ENCODE peak calls at places on chromosomes 16 and 17, in seven cellular contexts. T, J, G, S, Q, Y and M are unnamed samples.

GRCh38 chr17:8145811-8146210 is 6.4 kb downstream of the PER1 start:
- DNase-seq in G (no peak), Q (no peak), T (no peak), J (no peak), S (no peak), Y (no peak), M (no peak)

GRCh38 chr17:50272246-50272645 is 2.0 kb upstream of the TMEM92 start:
- DNase-seq in T (no peak), G (peak), Y (peak), J (no peak), S (no peak), Q (no peak), M (no peak)

GRCh38 chr17:61880589-61881102 is 17.3 kb upstream of the BRIP1 start:
- DNase-seq in Y (no peak), T (no peak), Q (no peak), J (no peak), S (no peak), G (no peak), M (no peak)

GRCh38 chr17:39614545-39615157 is 6.9 kb upstream of the NEUROD2 start:
- DNase-seq in S (no peak), Q (no peak), J (no peak), G (no peak), Y (no peak), T (no peak), M (no peak)

GRCh38 chr16:50006954-50007353 is 18.1 kb upstream of the CNEP1R1 start:
- DNase-seq in Y (no peak), Q (no peak), T (no peak), S (no peak), J (no peak), G (no peak), M (no peak)

GRCh38 chr16:54930034-54930938 is at the start of gene IRX5:
- DNase-seq in G (peak), Y (peak), J (peak), T (peak), Q (peak), S (peak), M (peak)

GRCh38 chr16:86632206-86632605 is 53.9 kb downstream of the FOXL1 start:
- DNase-seq in Y (no peak), S (no peak), T (no peak), Q (no peak), G (no peak), J (peak), M (no peak)

GRCh38 chr17:48587276-48588073 is 2.6 kb downstream of the HOXB3 start:
- DNase-seq in G (no peak), S (no peak), J (no peak), Q (no peak), Y (no peak), T (peak), M (no peak)

GRCh38 chr17:1627219-1627986 is 1.2 kb downstream of the SLC43A2 start:
- DNase-seq in Q (no peak), T (peak), S (peak), Y (no peak), J (no peak), G (peak), M (no peak)

GRCh38 chr16:72856797-72857196 is 191.1 kb downstream of the ZFHX3 start:
- DNase-seq in G (peak), S (peak), T (no peak), J (peak), Y (peak), Q (no peak), M (peak)

GRCh38 chr16:2042171-2042570 is 5.5 kb downstream of the NTHL1 start:
- DNase-seq in G (no peak), T (no peak), J (no peak), Y (no peak), S (no peak), Q (no peak), M (no peak)

GRCh38 chr16:21326459-21326858 is 48.4 kb upstream of the CRYM start:
- DNase-seq in Q (no peak), S (no peak), T (no peak), G (no peak), Y (no peak), J (no peak), M (no peak)

DNA sequence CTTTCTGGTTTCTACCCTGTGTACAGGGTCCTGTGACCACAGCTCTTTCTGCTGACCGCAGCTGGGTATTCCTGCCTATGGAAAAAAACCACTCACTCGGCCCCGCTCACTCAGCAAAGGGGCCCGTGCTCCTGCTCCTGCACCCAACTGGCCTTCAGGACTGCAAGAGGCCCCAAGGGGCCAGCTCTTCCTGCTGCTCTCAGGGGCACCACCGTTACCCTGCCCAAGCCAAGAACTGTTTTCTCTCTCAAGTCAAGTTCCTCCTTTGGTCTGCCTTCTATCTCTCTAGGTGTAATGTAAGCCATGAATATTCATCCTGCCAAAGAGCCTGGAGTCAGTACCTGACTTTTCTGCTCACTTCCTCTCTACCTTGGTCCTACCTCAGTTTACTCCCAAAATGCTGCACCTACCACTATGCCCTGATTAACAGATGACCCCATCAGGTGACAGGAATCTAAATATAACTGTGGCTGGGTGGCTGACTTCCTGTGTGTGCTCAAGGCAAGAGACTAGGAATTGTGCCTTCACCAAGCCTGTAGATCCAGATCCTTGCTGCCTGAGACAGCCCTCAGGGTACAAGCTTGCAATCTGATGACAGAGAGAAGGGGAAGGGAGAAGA is 20.4 kb upstream of the SCIMP start:
- DNase-seq in G (no peak), Q (no peak), T (peak), S (no peak), Y (no peak), J (peak), M (no peak)
- H2AFZ ChIP-seq in G (no peak), Q (peak), T (peak), S (peak), Y (no peak), J (no peak), M (no peak)

DNA sequence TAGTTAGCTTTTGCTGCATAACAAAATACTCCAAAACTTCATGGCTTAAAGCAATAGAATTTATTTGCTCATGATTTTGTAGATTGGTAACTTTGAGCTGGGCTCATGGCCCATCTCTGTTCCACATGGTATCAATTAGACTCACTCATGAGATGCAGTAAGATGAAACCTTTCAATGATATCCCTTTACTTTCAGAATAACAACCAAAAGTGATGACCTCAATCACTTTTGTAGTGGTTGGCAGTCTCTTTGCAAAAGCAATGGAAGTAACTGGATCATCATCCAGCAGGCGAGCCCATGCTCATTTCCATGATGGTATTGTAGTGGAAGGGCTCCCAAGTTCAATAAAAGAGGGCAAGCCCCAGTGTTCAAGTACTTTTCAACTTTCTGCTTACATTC is 41.6 kb downstream of the EFCAB5 start:
- DNase-seq in J (no peak), G (no peak), S (no peak), Y (no peak), T (no peak), Q (no peak), M (no peak)
- TF ChIP-seq EZH2phosphoT487 in J (no peak), G (no peak), S (no peak), Y (no peak), T (no peak), Q (no peak), M (no peak)

GRCh38 chr17:32349503-32349853 is 479 bp upstream of the ZNF207 start:
- DNase-seq in G (peak), Y (peak), T (no peak), J (peak), Q (peak), S (peak), M (peak)
- H2AFZ ChIP-seq in G (peak), Y (peak), T (peak), J (peak), Q (peak), S (peak), M (peak)

GRCh38 chr16:51648521-51648920 is 497.5 kb upstream of the SALL1 start:
- DNase-seq in S (no peak), T (no peak), J (no peak), Y (no peak), Q (no peak), G (no peak), M (no peak)
- TF ChIP-seq EZH2phosphoT487 in S (no peak), T (no peak), J (no peak), Y (no peak), Q (no peak), G (no peak), M (no peak)

DNA sequence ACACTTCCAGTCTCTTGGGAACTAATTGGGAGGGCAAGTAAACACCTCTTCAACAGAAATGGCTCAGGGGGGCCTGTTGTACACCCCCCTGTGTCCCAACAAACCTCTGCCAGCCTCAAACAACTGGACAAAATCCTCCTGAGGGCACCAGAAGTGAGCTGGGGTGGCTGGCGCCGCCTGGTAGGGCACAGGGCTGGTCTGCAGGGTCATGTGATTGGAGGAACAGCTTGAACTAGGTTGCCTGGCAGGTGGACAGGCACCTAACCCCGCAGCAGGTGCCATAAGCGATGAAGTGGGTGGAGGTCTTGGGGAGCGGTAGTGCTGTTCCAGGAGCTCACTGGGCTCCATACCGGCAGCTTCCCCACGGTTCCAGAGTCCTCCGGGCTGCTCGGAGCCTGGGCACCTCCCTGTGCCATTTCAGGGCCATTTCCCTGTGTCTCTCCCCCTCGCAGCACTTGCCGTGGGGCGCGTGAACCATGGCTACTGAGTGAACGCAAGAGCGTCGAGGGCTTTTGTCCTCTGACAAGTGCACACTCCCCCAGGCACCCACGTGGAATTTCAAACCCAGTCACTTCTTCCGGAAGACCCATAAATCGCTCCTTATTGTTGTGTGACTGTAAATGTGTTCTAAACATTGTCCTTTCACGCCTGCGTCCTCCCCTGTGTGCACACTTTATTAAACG is 101.5 kb downstream of the SEC14L1 start:
- DNase-seq in J (no peak), G (no peak), T (peak), S (no peak), Q (no peak), Y (no peak), M (no peak)
- H2AFZ ChIP-seq in J (no peak), G (no peak), T (no peak), S (peak), Q (no peak), Y (no peak), M (peak)

DNA sequence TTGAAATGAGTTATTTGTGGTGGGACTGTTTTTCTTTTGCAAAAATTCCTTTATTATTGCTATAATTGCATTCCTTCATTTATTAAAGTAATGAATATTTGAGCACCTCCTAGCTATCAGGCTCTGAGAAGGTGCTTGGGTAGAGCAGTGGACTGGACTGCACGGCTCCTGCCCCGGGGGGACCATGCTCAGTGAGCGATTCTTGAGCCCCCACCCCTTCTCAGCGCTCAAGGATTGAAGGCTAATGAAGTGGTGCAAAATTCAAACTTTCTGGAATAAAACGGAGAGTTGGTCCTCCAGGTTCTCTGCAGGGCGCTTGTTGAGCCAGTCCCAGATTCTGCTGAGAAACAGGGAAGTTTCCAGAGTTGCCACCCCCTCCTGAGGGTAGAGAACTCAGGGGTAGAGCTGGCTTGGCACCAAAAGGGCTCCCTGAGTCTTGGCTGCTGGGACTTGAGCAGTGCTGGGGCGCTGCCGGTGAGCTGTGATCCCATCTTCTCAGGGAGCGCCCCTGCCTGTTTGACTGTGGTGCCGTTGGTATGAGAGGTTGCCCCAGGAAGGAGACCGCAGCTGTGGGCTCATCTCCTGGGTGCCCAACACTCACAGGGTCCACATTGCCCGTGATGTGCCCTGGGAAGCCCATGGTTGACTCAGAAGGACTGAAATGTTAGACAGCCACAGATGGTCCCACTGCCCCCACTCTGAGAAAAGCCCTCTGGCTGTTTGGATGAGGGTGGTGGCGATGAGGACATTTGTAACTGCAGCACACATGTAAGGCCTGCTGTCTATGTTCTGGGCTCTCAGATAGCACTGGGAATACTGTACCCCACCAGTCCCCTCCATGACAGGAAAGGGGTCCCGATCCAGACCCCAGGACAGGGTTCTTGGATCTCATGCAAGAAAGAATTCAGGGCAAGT is 20.0 kb downstream of the KSR1 start:
- DNase-seq in Q (no peak), G (no peak), J (no peak), S (no peak), T (no peak), Y (no peak), M (no peak)
- TF ChIP-seq EZH2phosphoT487 in Q (no peak), G (no peak), J (no peak), S (no peak), T (no peak), Y (no peak), M (no peak)

GRCh38 chr17:43658890-43659289 is 2.8 kb downstream of the MEOX1 start:
- DNase-seq in G (no peak), Y (no peak), T (no peak), J (no peak), Q (no peak), S (no peak), M (no peak)

GRCh38 chr17:43651621-43652480 is 9.9 kb downstream of the MEOX1 start:
- DNase-seq in Q (no peak), Y (no peak), G (no peak), T (no peak), S (no peak), J (no peak), M (peak)

GRCh38 chr17:43659823-43660222 is 1.9 kb downstream of the MEOX1 start:
- DNase-seq in G (no peak), T (no peak), Y (no peak), J (no peak), S (no peak), Q (no peak), M (no peak)

GRCh38 chr17:43660262-43660661 is 1.5 kb downstream of the MEOX1 start:
- DNase-seq in T (no peak), S (no peak), Y (no peak), Q (no peak), G (no peak), J (no peak), M (no peak)

DNA sequence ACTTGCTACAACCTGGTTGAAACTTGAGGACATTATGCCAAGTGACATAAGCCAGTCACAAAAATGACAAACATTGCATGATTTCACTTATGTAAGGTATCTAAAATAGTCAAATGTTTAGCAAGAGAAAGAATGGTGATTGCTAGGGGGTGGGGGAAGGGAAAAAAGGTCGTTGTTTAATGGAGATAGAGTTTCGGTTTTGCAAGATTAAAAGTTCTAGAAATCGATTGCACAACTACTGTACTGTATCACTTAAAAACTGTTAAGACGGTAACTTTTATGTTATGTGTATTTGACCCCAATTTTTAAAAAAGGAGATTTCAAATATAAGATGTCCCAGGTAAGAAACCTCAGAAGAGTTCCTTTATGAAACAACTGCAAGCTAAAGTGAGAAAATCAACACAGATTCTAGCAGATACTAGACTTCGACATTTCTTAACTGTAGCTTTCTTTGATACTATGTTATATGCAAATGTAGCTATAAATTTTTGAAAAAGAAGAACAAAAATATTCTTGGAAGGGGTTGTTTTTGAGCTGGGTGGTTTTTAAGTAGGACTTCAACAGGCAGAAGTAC is 5.9 kb downstream of the MEOX1 start:
- DNase-seq in J (no peak), Q (no peak), Y (no peak), S (no peak), T (no peak), G (no peak), M (no peak)
- H2AFZ ChIP-seq in J (peak), Q (no peak), Y (no peak), S (peak), T (peak), G (no peak), M (no peak)

DNA sequence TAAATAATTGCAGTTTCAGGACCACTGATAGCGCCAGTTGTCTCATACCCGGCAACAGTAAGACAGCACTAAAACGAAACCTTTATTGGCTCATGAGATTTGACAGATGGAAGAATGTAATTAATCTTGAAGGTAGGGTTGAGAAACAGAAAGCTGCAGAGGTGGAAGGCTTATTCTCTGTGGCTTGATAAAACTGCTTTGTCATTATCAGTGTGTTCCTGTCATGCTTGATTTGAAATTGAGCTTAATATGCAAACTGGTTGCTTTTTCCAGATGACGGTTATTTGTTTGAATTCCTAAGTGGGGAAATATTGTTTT is 1.3 kb downstream of the ATP6V0A1 start:
- DNase-seq in G (peak), S (no peak), Y (peak), J (no peak), T (peak), Q (peak), M (peak)
- TF ChIP-seq EZH2phosphoT487 in G (no peak), S (no peak), Y (no peak), J (no peak), T (no peak), Q (no peak), M (no peak)

GRCh38 chr16:74466872-74467271 is 45.6 kb upstream of the CLEC18B start:
- DNase-seq in G (no peak), T (no peak), S (no peak), J (no peak), Y (no peak), Q (peak), M (no peak)
- H2AFZ ChIP-seq in G (no peak), T (no peak), S (no peak), J (no peak), Y (no peak), Q (no peak), M (no peak)

GRCh38 chr16:64410306-64410705 is 711.6 kb downstream of the CDH11 start:
- DNase-seq in T (no peak), G (no peak), Y (no peak), J (no peak), S (no peak), Q (no peak), M (no peak)

GRCh38 chr16:64409762-64410161 is 712.1 kb downstream of the CDH11 start:
- DNase-seq in S (no peak), Y (no peak), J (no peak), T (no peak), G (no peak), Q (no peak), M (no peak)

GRCh38 chr16:64412578-64413280 is 709.1 kb downstream of the CDH11 start:
- DNase-seq in S (no peak), T (no peak), Y (no peak), G (no peak), Q (no peak), J (peak), M (no peak)

GRCh38 chr16:64406661-64407267 is 715.1 kb downstream of the CDH11 start:
- DNase-seq in Y (no peak), T (no peak), Q (no peak), J (no peak), G (no peak), S (no peak), M (peak)

DNA sequence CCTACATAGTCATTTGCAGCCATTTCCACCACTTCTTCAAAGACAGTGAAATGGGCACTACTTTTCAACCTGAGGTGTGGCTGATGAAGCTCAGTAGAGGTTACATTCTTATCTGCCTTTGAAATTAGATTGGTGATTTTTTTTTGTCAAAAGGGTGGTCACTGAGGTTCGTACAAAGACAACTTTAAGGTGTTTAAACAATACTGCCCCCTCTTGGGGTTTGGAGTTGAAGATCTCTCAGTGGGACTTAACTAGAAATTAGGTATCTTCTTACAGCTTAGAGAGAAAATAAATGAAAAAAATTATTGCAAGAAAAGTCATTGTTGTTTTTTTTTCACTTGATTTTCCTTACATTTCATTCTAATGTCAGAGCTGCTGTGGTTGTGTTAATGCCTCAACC is 713.2 kb downstream of the CDH11 start:
- DNase-seq in G (no peak), Q (no peak), S (peak), J (no peak), T (peak), Y (no peak), M (no peak)
- TF ChIP-seq EZH2phosphoT487 in G (no peak), Q (no peak), S (no peak), J (no peak), T (no peak), Y (no peak), M (no peak)